ENCODE peak calls at places on chromosomes 7 and 10, in four cellular contexts. J, Q, K and I are unnamed samples.
A peak's percentile ranks its signal among the peaks of the same experiment; 100 is the strongest.

GRCh38 chr7:2872296-2872874 is 28.3 kb upstream of the GNA12 start:
- DNase-seq in K (no peak), J (no peak), Q (no peak), I (no peak)

GRCh38 chr10:119333146-119333792 is 125.9 kb downstream of the GRK5 start:
- DNase-seq in K (no peak), J (no peak), Q (no peak), I (no peak)

GRCh38 chr7:116399808-116400207 is 99.7 kb upstream of the CAV2 start:
- DNase-seq in J (no peak), K (no peak), Q (no peak), I (no peak)

GRCh38 chr7:885261-885892 is 9.0 kb downstream of the GET4 start:
- DNase-seq in K (peak; percentile 19), Q (no peak), J (no peak), I (no peak)

GRCh38 chr10:121928528-121928884 is 675 bp upstream of the ATE1 start:
- DNase-seq in Q (no peak), J (no peak), K (peak; percentile 26), I (no peak)

GRCh38 chr10:50788951-50789904 is 49.5 kb downstream of the ASAH2B start:
- DNase-seq in K (no peak), Q (peak; percentile 18), J (peak; percentile 1), I (no peak)

GRCh38 chr10:80187465-80188409 is 17.6 kb downstream of the ANXA11 start:
- DNase-seq in K (peak; percentile 21), Q (no peak), J (no peak), I (no peak)

GRCh38 chr10:49053053-49053997 is 62.0 kb downstream of the VSTM4 start:
- DNase-seq in Q (peak; percentile 73), K (peak; percentile 28), J (no peak), I (no peak)

GRCh38 chr10:13001041-13001886 is at the start of gene CCDC3:
- DNase-seq in K (peak; percentile 51), Q (peak; percentile 70), J (no peak), I (peak; percentile 81)

GRCh38 chr10:110979611-110980010 is 60.2 kb downstream of the SHOC2 start:
- DNase-seq in J (no peak), K (no peak), Q (no peak), I (no peak)

GRCh38 chr7:158563911-158564647 is 23.5 kb downstream of the PTPRN2 start:
- DNase-seq in K (no peak), J (no peak), Q (no peak), I (no peak)

GRCh38 chr10:7734821-7735220 is 31.7 kb downstream of the ITIH2 start:
- DNase-seq in Q (no peak), K (no peak), J (no peak), I (no peak)

GRCh38 chr10:52491246-52492000 is 177.3 kb downstream of the DKK1 start:
- DNase-seq in Q (no peak), K (no peak), J (no peak), I (no peak)

GRCh38 chr7:107961399-107961798 is 41.6 kb downstream of the LAMB1 start:
- DNase-seq in J (no peak), K (peak; percentile 60), Q (no peak), I (no peak)

GRCh38 chr10:116316533-116316932 is 7.7 kb upstream of the CCDC172 start:
- DNase-seq in J (no peak), K (no peak), Q (no peak), I (no peak)

GRCh38 chr7:74625446-74625845 is 32.1 kb upstream of the GTF2I start:
- DNase-seq in K (no peak), J (peak; percentile 26), Q (no peak), I (no peak)

GRCh38 chr10:98795467-98795866 is 348.7 kb upstream of the HPS1 start:
- DNase-seq in K (no peak), Q (no peak), J (no peak), I (no peak)

GRCh38 chr7:31071316-31071715 is 19.2 kb downstream of the ADCYAP1R1 start:
- DNase-seq in K (no peak), Q (no peak), J (no peak), I (no peak)

GRCh38 chr10:73768881-73769280 is 13.0 kb upstream of the CHCHD1 start:
- DNase-seq in Q (no peak), K (no peak), J (no peak), I (no peak)

GRCh38 chr10:91034494-91035157 is 113.7 kb upstream of the ANKRD1 start:
- DNase-seq in Q (no peak), J (no peak), K (peak; percentile 72), I (peak; percentile 79)

GRCh38 chr10:17228081-17229015 is at the start of gene VIM:
- DNase-seq in K (peak; percentile 92), J (peak; percentile 84), Q (peak; percentile 86), I (peak; percentile 99)

DNA sequence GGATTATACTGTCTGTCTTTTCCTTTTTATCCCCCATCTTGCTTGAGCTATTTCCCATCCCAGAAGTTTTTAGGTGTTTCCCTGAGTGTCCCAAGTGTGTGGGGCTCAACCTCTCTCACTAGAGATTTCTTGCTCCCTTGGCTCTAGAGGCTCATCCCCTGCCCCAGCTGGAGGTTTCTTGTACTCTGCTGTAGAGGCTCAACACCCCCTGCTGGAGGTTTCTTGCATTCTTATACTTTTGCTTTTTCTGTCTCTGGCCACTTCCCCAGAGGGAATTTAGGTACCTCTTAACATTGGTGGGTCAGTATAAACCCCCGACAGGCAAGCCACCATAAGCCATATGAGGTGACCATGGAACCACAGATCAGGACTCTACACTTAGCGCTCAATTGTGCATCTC is 114.2 kb upstream of the FAM3C start:
- DNase-seq in K (no peak), J (no peak), Q (no peak), I (no peak)
- TF ChIP-seq CTCF in K (peak; percentile 14), J (no peak), Q (no peak), I (no peak)

GRCh38 chr7:98097042-98097645 is 9.5 kb upstream of the LMTK2 start:
- DNase-seq in J (no peak), Q (no peak), K (no peak), I (no peak)
- H3K27me3 ChIP-seq in J (no peaks in the 10 kb centered on the region), Q (no peaks in the 10 kb centered on the region), K (no peaks in the 10 kb centered on the region), I (no peaks in the 10 kb centered on the region)

GRCh38 chr7:84614821-84615506 is 420.4 kb upstream of the SEMA3A start:
- DNase-seq in J (no peak), Q (no peak), K (no peak), I (no peak)
- TF ChIP-seq CTCF in J (no peak), Q (peak; percentile 18), K (no peak), I (no peak)

DNA sequence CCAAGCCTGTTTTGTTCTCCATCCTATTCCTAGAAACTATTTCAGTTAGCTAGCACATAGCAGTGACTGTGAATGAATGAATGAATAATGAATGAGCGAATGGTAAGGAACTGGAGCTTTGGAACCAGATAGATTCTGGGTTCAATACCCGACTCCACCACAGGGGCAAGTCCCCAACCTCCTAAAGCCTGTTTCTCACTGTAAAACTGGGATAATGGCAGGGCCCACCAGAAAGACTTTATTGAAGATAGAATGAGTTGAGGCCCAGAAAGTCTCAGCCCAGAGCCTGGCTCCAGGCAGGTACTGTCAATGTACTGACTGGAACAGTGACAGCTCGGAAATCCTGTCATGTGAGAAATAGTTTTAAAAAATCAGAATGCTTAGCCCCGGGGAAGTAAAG is 1.1 kb upstream of the CDH23 start:
- DNase-seq in K (no peak), Q (no peak), J (no peak), I (no peak)
- H3K27me3 ChIP-seq in K (peaks cover 58% of the 10 kb centered on the region), Q (peaks cover 72% of the 10 kb centered on the region), J (peaks cover 72% of the 10 kb centered on the region), I (peaks cover 45% of the 10 kb centered on the region)

DNA sequence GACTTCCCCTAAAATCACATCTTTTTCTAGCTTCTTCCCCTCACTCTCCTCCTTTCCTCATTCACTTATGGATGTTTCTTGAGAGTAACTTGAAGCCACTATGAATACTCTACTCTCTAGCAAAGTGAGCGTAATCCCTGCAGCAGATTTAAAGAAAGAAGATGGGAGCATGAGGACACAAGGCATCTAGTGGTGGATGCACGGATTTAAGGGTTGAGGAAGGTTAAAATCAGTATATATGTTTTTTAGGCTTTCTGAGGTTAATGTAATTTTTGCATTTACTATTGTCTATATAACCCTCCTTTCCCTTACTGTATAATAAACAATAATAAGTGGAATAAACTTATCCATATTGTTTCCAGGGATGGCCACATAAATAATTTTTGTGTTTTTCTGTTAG is 495.2 kb upstream of the TPK1 start:
- DNase-seq in J (no peak), K (no peak), Q (no peak), I (no peak)
- TF ChIP-seq CTCF in J (no peak), K (no peak), Q (no peak), I (no peak)

GRCh38 chr10:123146013-123146891 is 1.7 kb upstream of the HMX2 start:
- DNase-seq in K (no peak), J (no peak), Q (no peak), I (no peak)

GRCh38 chr10:123146892-123147634 is 873 bp upstream of the HMX2 start:
- DNase-seq in J (no peak), K (no peak), Q (no peak), I (no peak)

GRCh38 chr10:123143825-123144168 is 4.1 kb upstream of the HMX2 start:
- DNase-seq in K (no peak), Q (no peak), J (no peak), I (no peak)

GRCh38 chr10:123144697-123145541 is 3.0 kb upstream of the HMX2 start:
- DNase-seq in K (no peak), J (no peak), Q (no peak), I (no peak)

GRCh38 chr10:123145542-123146012 is 2.4 kb upstream of the HMX2 start:
- DNase-seq in J (no peak), K (no peak), Q (no peak), I (no peak)
- H3K27me3 ChIP-seq in J (peaks cover 98% of the 10 kb centered on the region), K (peaks cover 100% of the 10 kb centered on the region), Q (peaks cover 100% of the 10 kb centered on the region), I (no peaks in the 10 kb centered on the region)

DNA sequence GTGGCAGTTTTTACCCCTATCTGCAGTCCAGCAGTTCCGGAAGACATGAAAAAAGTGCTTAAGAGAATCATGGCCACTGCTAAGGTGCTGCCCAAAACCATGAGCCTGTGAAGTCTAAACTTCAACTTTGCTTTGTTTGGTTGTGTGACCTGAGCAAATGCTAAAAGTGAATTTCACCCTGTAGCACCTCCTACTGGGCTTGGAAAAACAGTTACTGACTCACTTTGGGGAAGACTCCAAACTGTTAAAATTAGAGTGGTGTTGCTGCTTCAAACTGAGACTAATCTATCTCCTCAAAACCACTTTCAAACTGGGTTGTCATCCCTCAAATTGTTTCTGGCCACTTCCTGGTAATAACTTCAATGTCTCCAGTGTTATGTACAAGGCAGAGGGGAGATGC is 21.3 kb downstream of the MKX start:
- DNase-seq in K (no peak), Q (peak; percentile 22), J (no peak), I (no peak)
- TF ChIP-seq CTCF in K (no peak), Q (peak; percentile 17), J (peak; percentile 38), I (no peak)

GRCh38 chr7:103766630-103767029 is 222.8 kb downstream of the RELN start:
- DNase-seq in Q (no peak), J (no peak), K (no peak), I (no peak)
- H3K27me3 ChIP-seq in Q (no peaks in the 10 kb centered on the region), J (no peaks in the 10 kb centered on the region), K (no peaks in the 10 kb centered on the region), I (no peaks in the 10 kb centered on the region)